ENCODE peak calls at places on chromosomes 6 and 20, in ten cellular contexts. One of them, this sample, is unnamed.

GRCh38 chr6:158654498-158654897 is 4.6 kb downstream of the SYTL3 start:
- DNase-seq in stimulated activated CD8-positive, alpha-beta memory T cell treated with anti-CD3 and anti-CD28 coated beads, Interleukin-15, amount 100 ng/mL, for 24 hours: no peak
- DNase-seq in NCI-H1092 treated with DMSO at 0.1 percent for 48 hours: peak; percentile 33
- DNase-seq in amniotic stem cell: peak; percentile 41
- DNase-seq in RCC 7860: peak; percentile 92
- DNase-seq in lung: peak; percentile 62
- DNase-seq in mesendoderm: no peak
- DNase-seq in neuronal stem cell: no peak
- DNase-seq in germinal center: no peak
- DNase-seq in NCI-H524: peak; percentile 71
- DNase-seq in this sample: peak; percentile 88

GRCh38 chr6:133923938-133924593 is 29.0 kb upstream of the TBPL1 start:
- DNase-seq in RCC 7860: peak; percentile 64
- DNase-seq in stimulated activated CD8-positive, alpha-beta memory T cell treated with anti-CD3 and anti-CD28 coated beads, Interleukin-15, amount 100 ng/mL, for 24 hours: no peak
- DNase-seq in germinal center: peak; percentile 52
- DNase-seq in amniotic stem cell: peak; percentile 45
- DNase-seq in neuronal stem cell: peak; percentile 76
- DNase-seq in mesendoderm: peak; percentile 90
- DNase-seq in NCI-H1092 treated with DMSO at 0.1 percent for 48 hours: peak; percentile 86
- DNase-seq in NCI-H524: peak; percentile 75
- DNase-seq in lung: peak; percentile 64
- DNase-seq in this sample: peak; percentile 77

GRCh38 chr20:47668313-47669156 is 116.7 kb downstream of the SULF2 start:
- DNase-seq in NCI-H524: no peak
- DNase-seq in amniotic stem cell: no peak
- DNase-seq in lung: no peak
- DNase-seq in RCC 7860: no peak
- DNase-seq in stimulated activated CD8-positive, alpha-beta memory T cell treated with anti-CD3 and anti-CD28 coated beads, Interleukin-15, amount 100 ng/mL, for 24 hours: no peak
- DNase-seq in mesendoderm: no peak
- DNase-seq in neuronal stem cell: no peak
- DNase-seq in NCI-H1092 treated with DMSO at 0.1 percent for 48 hours: no peak
- DNase-seq in germinal center: no peak
- DNase-seq in this sample: no peak

GRCh38 chr6:123380257-123380656 is 256.5 kb downstream of the TRDN start:
- DNase-seq in RCC 7860: no peak
- DNase-seq in stimulated activated CD8-positive, alpha-beta memory T cell treated with anti-CD3 and anti-CD28 coated beads, Interleukin-15, amount 100 ng/mL, for 24 hours: no peak
- DNase-seq in neuronal stem cell: peak; percentile 43
- DNase-seq in mesendoderm: peak; percentile 50
- DNase-seq in lung: no peak
- DNase-seq in NCI-H524: peak; percentile 23
- DNase-seq in germinal center: no peak
- DNase-seq in NCI-H1092 treated with DMSO at 0.1 percent for 48 hours: peak; percentile 72
- DNase-seq in amniotic stem cell: no peak
- DNase-seq in this sample: peak; percentile 67

GRCh38 chr6:90809035-90809434 is 222.2 kb upstream of the MAP3K7 start:
- DNase-seq in lung: no peak
- DNase-seq in mesendoderm: peak; percentile 76
- DNase-seq in neuronal stem cell: no peak
- DNase-seq in germinal center: no peak
- DNase-seq in NCI-H1092 treated with DMSO at 0.1 percent for 48 hours: no peak
- DNase-seq in stimulated activated CD8-positive, alpha-beta memory T cell treated with anti-CD3 and anti-CD28 coated beads, Interleukin-15, amount 100 ng/mL, for 24 hours: no peak
- DNase-seq in NCI-H524: no peak
- DNase-seq in amniotic stem cell: no peak
- DNase-seq in RCC 7860: no peak
- DNase-seq in this sample: no peak

GRCh38 chr6:105898286-105898685 is 187.8 kb upstream of the PRDM1 start:
- DNase-seq in stimulated activated CD8-positive, alpha-beta memory T cell treated with anti-CD3 and anti-CD28 coated beads, Interleukin-15, amount 100 ng/mL, for 24 hours: no peak
- DNase-seq in neuronal stem cell: no peak
- DNase-seq in mesendoderm: no peak
- DNase-seq in NCI-H1092 treated with DMSO at 0.1 percent for 48 hours: no peak
- DNase-seq in germinal center: no peak
- DNase-seq in NCI-H524: no peak
- DNase-seq in amniotic stem cell: no peak
- DNase-seq in RCC 7860: peak; percentile 61
- DNase-seq in lung: no peak
- DNase-seq in this sample: no peak

GRCh38 chr6:113050979-113051378 is 703.8 kb downstream of the RFPL4B start:
- DNase-seq in RCC 7860: no peak
- DNase-seq in amniotic stem cell: no peak
- DNase-seq in neuronal stem cell: peak; percentile 39
- DNase-seq in NCI-H1092 treated with DMSO at 0.1 percent for 48 hours: no peak
- DNase-seq in NCI-H524: no peak
- DNase-seq in germinal center: no peak
- DNase-seq in stimulated activated CD8-positive, alpha-beta memory T cell treated with anti-CD3 and anti-CD28 coated beads, Interleukin-15, amount 100 ng/mL, for 24 hours: no peak
- DNase-seq in mesendoderm: peak; percentile 59
- DNase-seq in lung: no peak
- DNase-seq in this sample: peak; percentile 38

GRCh38 chr6:126682440-126682839 is 342.5 kb downstream of the CENPW start:
- DNase-seq in RCC 7860: no peak
- DNase-seq in stimulated activated CD8-positive, alpha-beta memory T cell treated with anti-CD3 and anti-CD28 coated beads, Interleukin-15, amount 100 ng/mL, for 24 hours: no peak
- DNase-seq in mesendoderm: no peak
- DNase-seq in NCI-H1092 treated with DMSO at 0.1 percent for 48 hours: no peak
- DNase-seq in lung: no peak
- DNase-seq in germinal center: no peak
- DNase-seq in NCI-H524: no peak
- DNase-seq in amniotic stem cell: no peak
- DNase-seq in neuronal stem cell: no peak
- DNase-seq in this sample: peak; percentile 24

GRCh38 chr20:32456869-32457421 is 98.8 kb downstream of the ASXL1 start:
- DNase-seq in germinal center: peak; percentile 84
- DNase-seq in NCI-H1092 treated with DMSO at 0.1 percent for 48 hours: peak; percentile 58
- DNase-seq in lung: no peak
- DNase-seq in mesendoderm: peak; percentile 78
- DNase-seq in stimulated activated CD8-positive, alpha-beta memory T cell treated with anti-CD3 and anti-CD28 coated beads, Interleukin-15, amount 100 ng/mL, for 24 hours: no peak
- DNase-seq in NCI-H524: peak; percentile 57
- DNase-seq in amniotic stem cell: no peak
- DNase-seq in neuronal stem cell: peak; percentile 75
- DNase-seq in RCC 7860: peak; percentile 70
- DNase-seq in this sample: peak; percentile 68

GRCh38 chr20:50904067-50904570 is 27.1 kb downstream of the ADNP start:
- DNase-seq in mesendoderm: no peak
- DNase-seq in germinal center: no peak
- DNase-seq in RCC 7860: no peak
- DNase-seq in stimulated activated CD8-positive, alpha-beta memory T cell treated with anti-CD3 and anti-CD28 coated beads, Interleukin-15, amount 100 ng/mL, for 24 hours: no peak
- DNase-seq in NCI-H524: no peak
- DNase-seq in neuronal stem cell: no peak
- DNase-seq in amniotic stem cell: no peak
- DNase-seq in lung: no peak
- DNase-seq in NCI-H1092 treated with DMSO at 0.1 percent for 48 hours: no peak
- DNase-seq in this sample: no peak

This sample was measured in cardiac muscle cell.